ENCODE peak calls at places on chromosome 22, in four cellular contexts. J is A549, R is HL-60, S is HCT116. O is an unnamed sample.
A peak's percentile ranks its signal among the peaks of the same experiment; 100 is the strongest.

GRCh38 chr22:41799486-41800347 is 762 bp upstream of the CCDC134 start:
- DNase-seq in S (no peak), R (no peak), J (no peak), O (peak; percentile 44)

GRCh38 chr22:49134076-49134475 is 693.6 kb downstream of the BRD1 start:
- DNase-seq in R (no peak), J (no peak), S (no peak), O (no peak)

GRCh38 chr22:24423519-24424000 is 3.8 kb upstream of the ADORA2A start:
- DNase-seq in J (peak; percentile 21), S (no peak), R (peak; percentile 50), O (peak; percentile 85)

GRCh38 chr22:24175160-24175808 is 6.0 kb upstream of the SUSD2 start:
- DNase-seq in S (peak; percentile 31), J (peak; percentile 71), R (no peak), O (peak; percentile 67)

GRCh38 chr22:24994070-24994763 is 41.7 kb downstream of the KIAA1671 start:
- DNase-seq in S (peak; percentile 73), J (peak; percentile 52), R (no peak), O (no peak)

GRCh38 chr22:49727191-49727880 is 100.3 kb downstream of the BRD1 start:
- DNase-seq in R (no peak), J (no peak), S (no peak), O (no peak)

GRCh38 chr22:19035474-19036228 is 86.6 kb downstream of the DGCR2 start:
- DNase-seq in S (no peak), R (no peak), J (peak; percentile 10), O (peak; percentile 70)

GRCh38 chr22:31148953-31149627 is 8.8 kb upstream of the PLA2G3 start:
- DNase-seq in R (peak; percentile 16), S (peak; percentile 66), J (peak; percentile 72), O (peak; percentile 71)

GRCh38 chr22:19103881-19104821 is 18.1 kb downstream of the DGCR2 start:
- DNase-seq in J (no peak), R (no peak), S (no peak), O (peak; percentile 22)

GRCh38 chr22:50174382-50175190 is 4.1 kb downstream of the PANX2 start:
- DNase-seq in S (no peak), J (no peak), R (no peak), O (no peak)

GRCh38 chr22:50303848-50304527 is 3.5 kb downstream of the PLXNB2 start:
- DNase-seq in R (peak; percentile 56), S (no peak), J (peak; percentile 58), O (peak; percentile 41)

GRCh38 chr22:16717699-16718558 is 107.3 kb downstream of the XKR3 start:
- DNase-seq in S (no peak), R (no peak), J (no peak), O (no peak)

GRCh38 chr22:30868663-30869385 is 99.8 kb downstream of the MORC2 start:
- DNase-seq in S (no peak), J (no peak), R (no peak), O (no peak)

GRCh38 chr22:48262596-48263430 is 1500.4 kb downstream of the TBC1D22A start:
- DNase-seq in S (no peak), J (no peak), R (no peak), O (no peak)

GRCh38 chr22:50434849-50435700 is 39.8 kb downstream of the SBF1 start:
- DNase-seq in S (no peak), J (no peak), R (no peak), O (no peak)

GRCh38 chr22:43467571-43467970 is 55.8 kb downstream of the MPPED1 start:
- DNase-seq in J (no peak), S (no peak), R (no peak), O (no peak)
- TF ChIP-seq REST in J (no peak), S (no peak), R (no peak), O (no peak)

GRCh38 chr22:28442951-28443876 is 236.4 kb downstream of the TTC28 start:
- DNase-seq in R (no peak), S (no peak), J (no peak), O (peak; percentile 20)
- TF ChIP-seq REST in R (no peak), S (no peak), J (no peak), O (no peak)

DNA sequence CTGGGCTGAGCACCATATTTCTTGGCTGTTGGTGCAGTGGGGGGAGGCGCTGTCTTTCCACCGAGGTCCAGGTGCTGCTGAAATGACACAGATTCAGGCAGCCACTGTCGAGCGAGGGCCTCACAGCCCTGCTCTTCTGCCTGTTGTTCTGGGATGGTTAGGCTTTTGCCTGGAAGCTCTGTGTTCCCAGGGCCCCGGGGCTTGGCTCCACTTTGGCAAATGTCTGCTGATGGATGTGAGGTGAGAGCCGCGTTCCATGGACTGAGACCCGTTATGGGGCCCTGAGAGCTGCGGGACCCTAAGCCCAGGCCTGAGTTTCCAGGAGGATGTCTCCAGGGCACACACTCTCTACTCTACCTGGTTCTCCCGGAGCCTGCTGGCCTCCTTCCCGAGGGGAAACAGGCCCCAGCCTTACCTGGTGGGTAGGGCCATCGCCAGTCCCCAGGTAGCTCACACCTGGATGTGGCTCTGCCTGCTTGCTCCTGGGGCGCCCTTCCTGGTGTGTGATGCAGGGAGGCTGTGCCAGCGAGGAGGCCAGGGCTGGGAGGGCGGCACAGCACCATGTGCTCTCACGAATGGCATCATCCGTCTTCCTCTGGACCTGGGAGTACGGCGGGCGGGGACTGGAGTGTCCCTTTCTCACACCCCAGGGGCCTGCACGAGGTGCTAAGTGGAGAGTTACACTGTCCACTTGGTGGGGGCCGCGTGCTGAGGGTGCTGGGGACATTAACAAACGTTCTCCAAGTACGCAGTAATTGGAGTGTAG is 435.5 kb downstream of the TBC1D22A start:
- DNase-seq in J (no peak), R (no peak), S (no peak), O (no peak)
- TF ChIP-seq REST in J (no peak), R (no peak), S (no peak), O (no peak)

GRCh38 chr22:35377735-35378134 is 3.2 kb upstream of the HMOX1 start:
- DNase-seq in S (no peak), J (no peak), R (no peak), O (no peak)

GRCh38 chr22:35375031-35375430 is 5.9 kb upstream of the HMOX1 start:
- DNase-seq in R (no peak), J (no peak), S (no peak), O (no peak)

GRCh38 chr22:35378547-35379078 is 2.3 kb upstream of the HMOX1 start:
- DNase-seq in R (no peak), S (no peak), J (no peak), O (no peak)

GRCh38 chr22:35379146-35379993 is 1.5 kb upstream of the HMOX1 start:
- DNase-seq in R (no peak), S (no peak), J (no peak), O (no peak)

DNA sequence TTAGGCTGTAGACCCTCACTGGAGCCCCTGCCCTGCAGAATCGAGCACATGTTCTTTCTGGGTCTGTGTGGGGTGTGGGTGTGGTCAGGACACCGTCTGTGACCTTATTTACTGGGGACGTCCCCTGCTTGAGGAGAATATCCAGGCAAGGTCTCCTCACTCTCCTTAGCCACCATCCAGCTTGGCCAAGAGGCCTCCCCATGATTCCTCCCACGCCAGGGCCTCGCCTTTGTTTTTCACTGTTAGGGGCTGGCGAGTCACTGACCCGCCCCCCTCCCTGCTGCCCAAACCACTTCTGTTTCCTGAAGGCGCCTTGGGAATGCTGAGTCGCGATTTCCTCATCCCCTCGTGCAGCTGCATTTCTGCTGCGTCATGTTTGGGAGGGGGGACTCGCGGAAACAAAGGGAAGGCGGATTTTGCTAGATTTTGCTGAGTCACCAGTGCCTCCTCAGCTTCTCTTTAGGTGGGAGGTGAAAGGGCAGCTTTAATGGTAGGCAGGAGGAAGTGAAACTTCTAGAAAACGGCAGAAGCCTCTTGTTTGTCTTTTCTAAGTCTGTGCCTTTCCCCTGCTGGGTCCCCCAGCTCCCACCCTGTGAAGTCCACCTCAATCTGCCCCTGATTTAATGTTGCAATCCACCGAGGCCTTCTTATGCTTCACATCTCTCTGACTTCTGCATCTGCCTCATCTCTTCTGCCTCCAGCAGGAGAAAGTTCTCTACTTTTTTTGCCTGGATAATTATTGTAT is 4.0 kb upstream of the HMOX1 start:
- DNase-seq in J (peak; percentile 96), S (peak; percentile 83), R (peak; percentile 100), O (peak; percentile 95)
- TF ChIP-seq REST in J (no peak), S (no peak), R (no peak), O (no peak)

GRCh38 chr22:37817705-37818311 is 5.4 kb upstream of the GALR3 start:
- DNase-seq in R (no peak), J (peak; percentile 68), S (no peak), O (peak; percentile 86)

GRCh38 chr22:37815593-37815992 is 7.6 kb upstream of the GALR3 start:
- DNase-seq in J (no peak), S (no peak), R (no peak), O (no peak)

GRCh38 chr22:37818397-37819099 is 4.6 kb upstream of the GALR3 start:
- DNase-seq in J (no peak), S (no peak), R (no peak), O (no peak)

GRCh38 chr22:37819100-37819433 is 4.1 kb upstream of the GALR3 start:
- DNase-seq in R (no peak), S (no peak), J (no peak), O (no peak)

DNA sequence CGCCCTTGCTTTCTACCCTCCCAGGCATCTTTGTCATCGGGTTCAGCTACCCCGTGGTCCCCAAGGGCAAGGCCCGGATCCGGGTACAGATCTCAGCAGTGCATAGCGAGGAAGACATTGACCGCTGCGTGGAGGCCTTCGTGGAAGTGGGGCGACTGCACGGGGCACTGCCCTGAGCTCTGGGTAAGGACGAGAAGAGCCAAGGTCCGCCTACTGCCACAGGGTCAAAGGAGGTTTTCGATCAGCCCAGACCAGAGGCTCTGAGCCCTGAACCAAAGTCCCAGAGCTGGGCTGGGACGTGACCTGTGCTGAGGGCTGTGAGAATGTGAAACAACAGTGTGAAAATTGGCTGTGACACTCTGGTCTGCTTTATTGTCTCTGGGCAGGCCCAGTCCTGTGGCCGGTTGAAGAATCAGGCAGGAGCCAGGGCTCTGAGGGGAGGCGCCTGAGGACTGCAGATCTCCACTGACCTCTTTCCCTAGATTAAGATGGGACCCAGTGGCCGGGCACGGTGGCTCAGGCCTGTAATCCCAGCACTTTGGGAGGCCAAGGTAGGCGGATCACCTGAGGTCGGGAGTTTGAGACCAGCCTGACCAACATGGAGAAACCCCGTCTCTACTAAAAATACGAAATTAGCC is 6.5 kb upstream of the GALR3 start:
- DNase-seq in S (no peak), R (no peak), J (no peak), O (no peak)
- TF ChIP-seq REST in S (no peak), R (no peak), J (no peak), O (no peak)

GRCh38 chr22:20167643-20168322 is 16.9 kb upstream of the CCDC188 start:
- DNase-seq in R (no peak), S (no peak), J (no peak), O (no peak)
- TF ChIP-seq REST in R (peak; percentile 81), S (no peak), J (peak; percentile 35), O (peak; percentile 73)

GRCh38 chr22:39960791-39961746 is 872 bp downstream of the TMA7B start:
- DNase-seq in J (no peak), R (peak; percentile 73), S (no peak), O (peak; percentile 75)
- TF ChIP-seq REST in J (no peak), R (no peak), S (no peak), O (no peak)

GRCh38 chr22:37686002-37686982 is at the start of gene NOL12:
- DNase-seq in S (peak; percentile 86), R (peak; percentile 90), J (peak; percentile 90), O (peak; percentile 89)
- TF ChIP-seq REST in S (no peak), R (peak; percentile 37), J (no peak), O (no peak)